ENCODE peak calls at places on chromosome 2, in four cellular contexts. Z is mammary epithelial cell, R is choroid plexus epithelial cell, V is upper lobe of right lung. O is an unnamed sample.

GRCh38 chr2:207816546-207816945 is 46.8 kb upstream of the FZD5 start:
- DNase-seq in Z (no peak), R (no peak), V (no peak), O (no peak)

GRCh38 chr2:206392118-206392517 is 51.2 kb upstream of the ADAM23 start:
- DNase-seq in Z (peak), R (peak), V (no peak), O (peak)

GRCh38 chr2:6639870-6640639 is 225.7 kb downstream of the CMPK2 start:
- DNase-seq in Z (no peak), R (no peak), V (no peak), O (no peak)

GRCh38 chr2:129237966-129238725 is 741.3 kb upstream of the RAB6C start:
- DNase-seq in Z (peak), R (peak), V (no peak), O (peak)

GRCh38 chr2:11583840-11584529 is 50.1 kb downstream of the GREB1 start:
- DNase-seq in Z (peak), R (peak), V (no peak), O (peak)

GRCh38 chr2:168157926-168158325 is 89.5 kb downstream of the STK39 start:
- DNase-seq in Z (no peak), R (no peak), V (no peak), O (no peak)

GRCh38 chr2:98866033-98866432 is 70.0 kb downstream of the CRACDL start:
- DNase-seq in Z (peak), R (no peak), V (no peak), O (no peak)

GRCh38 chr2:61538920-61539559 is 884 bp upstream of the XPO1 start:
- DNase-seq in Z (peak), R (peak), V (no peak), O (no peak)

GRCh38 chr2:209074711-209075110 is 349.1 kb upstream of the MAP2 start:
- DNase-seq in Z (no peak), R (no peak), V (no peak), O (no peak)

GRCh38 chr2:239298126-239298804 is 102.6 kb downstream of the HDAC4 start:
- DNase-seq in Z (no peak), R (no peak), V (no peak), O (no peak)

GRCh38 chr2:959453-959852 is 8.8 kb downstream of the SNTG2 start:
- DNase-seq in Z (no peak), R (no peak), V (no peak), O (no peak)

GRCh38 chr2:152585830-152586484 is 131.3 kb downstream of the PRPF40A start:
- DNase-seq in Z (peak), R (peak), V (no peak), O (peak)

GRCh38 chr2:60678551-60678950 is 77.5 kb upstream of the PAPOLG start:
- DNase-seq in Z (no peak), R (no peak), V (no peak), O (no peak)

GRCh38 chr2:96397756-96398525 is 62.4 kb downstream of the NCAPH start:
- DNase-seq in Z (no peak), R (no peak), V (no peak), O (no peak)

GRCh38 chr2:38215511-38215910 is 139.6 kb upstream of the CYP1B1 start:
- DNase-seq in Z (no peak), R (no peak), V (no peak), O (no peak)

GRCh38 chr2:201949036-201950012 is 84.3 kb upstream of the FZD7 start:
- DNase-seq in Z (no peak), R (no peak), V (no peak), O (no peak)

GRCh38 chr2:58377181-58377580 is 136.1 kb upstream of the FANCL start:
- DNase-seq in Z (no peak), R (no peak), V (no peak), O (no peak)

GRCh38 chr2:186460465-186460864 is 25.6 kb upstream of the ZC3H15 start:
- DNase-seq in Z (no peak), R (peak), V (no peak), O (peak)

GRCh38 chr2:130796280-130796679 is 40.4 kb upstream of the ARHGEF4 start:
- DNase-seq in Z (peak), R (no peak), V (no peak), O (no peak)

GRCh38 chr2:147172493-147173185 is 672.2 kb upstream of the ACVR2A start:
- DNase-seq in Z (peak), R (no peak), V (no peak), O (no peak)

GRCh38 chr2:170707821-170708795 is 7.0 kb upstream of the SP5 start:
- DNase-seq in Z (no peak), R (no peak), V (no peak), O (no peak)

GRCh38 chr2:108305901-108306300 is 17.2 kb downstream of the SULT1C2 start:
- DNase-seq in Z (no peak), R (peak), V (no peak), O (no peak)

GRCh38 chr2:20509766-20510490 is 63.1 kb downstream of the RHOB start:
- DNase-seq in Z (peak), R (peak), V (peak), O (peak)

GRCh38 chr2:217396165-217396564 is 536.3 kb upstream of the TNP1 start:
- DNase-seq in Z (no peak), R (no peak), V (no peak), O (no peak)

GRCh38 chr2:201084863-201085262 is 13.1 kb downstream of the NDUFB3 start:
- DNase-seq in Z (no peak), R (peak), V (no peak), O (no peak)

GRCh38 chr2:239803764-239804111 is 221.4 kb downstream of the NDUFA10 start:
- DNase-seq in Z (no peak), R (no peak), V (no peak), O (no peak)

GRCh38 chr2:46780411-46780800 is 135.2 kb downstream of the MCFD2 start:
- DNase-seq in Z (no peak), R (no peak), V (no peak), O (peak)

GRCh38 chr2:46779447-46779941 is 136.1 kb downstream of the MCFD2 start:
- DNase-seq in Z (peak), R (peak), V (no peak), O (peak)

GRCh38 chr2:46778516-46778915 is 137.1 kb downstream of the MCFD2 start:
- DNase-seq in Z (no peak), R (no peak), V (no peak), O (no peak)

GRCh38 chr2:46781468-46782189 is 134.0 kb downstream of the MCFD2 start:
- DNase-seq in Z (no peak), R (no peak), V (no peak), O (no peak)

GRCh38 chr2:46780801-46781445 is 134.7 kb downstream of the MCFD2 start:
- DNase-seq in Z (no peak), R (peak), V (no peak), O (no peak)
- TF ChIP-seq CTCF in Z (peak), R (no peak), V (no peak), O (no peak)

DNA sequence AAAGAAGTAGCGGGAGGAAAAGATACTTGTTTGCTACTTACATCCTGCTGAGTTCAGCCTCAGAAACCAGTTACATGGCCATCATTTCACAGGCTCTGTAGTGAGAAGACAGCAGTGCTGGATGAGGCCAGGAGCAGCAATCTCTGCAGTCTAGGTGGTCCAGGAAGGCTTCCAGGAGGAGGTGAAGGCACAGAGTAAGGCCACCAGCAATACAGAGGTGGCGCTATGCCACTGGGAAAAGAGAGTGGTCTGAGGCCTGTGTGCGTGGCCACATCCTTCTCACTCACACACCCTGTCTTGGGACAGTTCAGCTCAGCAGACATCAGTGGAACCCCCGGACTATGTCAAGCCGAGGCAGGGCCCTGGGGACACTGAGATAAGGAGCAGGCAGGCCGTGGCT is 162.7 kb downstream of the KLHL29 start:
- DNase-seq in Z (no peak), R (no peak), V (no peak), O (no peak)
- TF ChIP-seq CTCF in Z (no peak), R (no peak), V (no peak), O (no peak)

GRCh38 chr2:73036779-73037165 is 34.7 kb downstream of the SFXN5 start:
- DNase-seq in Z (no peak), R (no peak), V (no peak), O (no peak)

GRCh38 chr2:73037947-73038585 is 33.4 kb downstream of the SFXN5 start:
- DNase-seq in Z (no peak), R (no peak), V (no peak), O (no peak)

GRCh38 chr2:73033766-73034381 is 37.6 kb downstream of the SFXN5 start:
- DNase-seq in Z (no peak), R (no peak), V (no peak), O (no peak)

GRCh38 chr2:73034661-73035374 is 36.7 kb downstream of the SFXN5 start:
- DNase-seq in Z (no peak), R (no peak), V (no peak), O (no peak)

DNA sequence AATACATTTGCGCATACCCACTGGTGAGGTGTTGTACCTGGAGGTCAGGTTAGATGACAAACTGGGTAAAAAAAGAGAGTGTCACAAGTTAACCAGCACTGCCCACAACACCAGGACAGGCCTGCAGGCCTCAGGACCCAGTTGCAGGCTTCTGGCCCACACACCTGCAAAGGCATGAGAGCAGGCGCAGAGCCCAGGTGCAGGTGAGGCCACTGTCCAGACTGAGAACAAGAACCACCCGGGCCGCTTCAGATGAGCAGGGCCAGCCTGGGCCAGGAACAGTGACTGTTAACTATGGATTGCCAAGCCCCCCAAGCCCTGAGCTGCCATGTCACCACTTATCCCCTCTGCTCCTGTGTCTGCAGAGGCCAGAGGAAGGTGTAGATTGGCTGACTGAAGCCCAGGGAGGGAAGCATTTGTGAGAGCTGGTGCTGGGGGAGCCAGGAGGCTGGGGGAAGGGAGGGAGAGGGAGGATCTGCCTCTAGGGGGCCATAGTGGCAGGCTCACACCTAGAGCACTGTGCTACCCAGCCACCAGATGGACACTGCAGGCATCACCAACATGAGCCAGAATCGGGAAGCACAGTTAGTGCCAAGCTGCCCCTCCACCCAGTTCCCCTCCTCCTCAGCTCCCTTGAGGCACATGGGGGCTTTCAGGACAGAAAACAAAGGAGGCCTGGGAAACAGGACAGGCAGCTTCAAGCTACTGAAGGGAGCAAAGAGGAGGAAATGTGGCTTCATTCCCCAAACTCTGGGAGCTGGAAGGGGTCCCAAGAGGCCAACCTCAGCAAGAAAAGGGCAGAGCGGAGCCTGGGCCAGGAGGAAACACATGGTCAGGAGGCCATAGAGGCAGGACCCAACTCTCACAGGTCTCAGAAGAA is 35.4 kb downstream of the SFXN5 start:
- DNase-seq in Z (no peak), R (no peak), V (no peak), O (no peak)
- TF ChIP-seq CTCF in Z (no peak), R (peak), V (no peak), O (no peak)

GRCh38 chr2:112259509-112260294 is 4.9 kb upstream of the ZC3H8 start:
- DNase-seq in Z (peak), R (peak), V (peak), O (peak)
- TF ChIP-seq CTCF in Z (peak), R (peak), V (peak), O (peak)

GRCh38 chr2:237743561-237744269 is 54.9 kb upstream of the RBM44 start:
- DNase-seq in Z (peak), R (peak), V (no peak), O (peak)
- TF ChIP-seq CTCF in Z (no peak), R (peak), V (no peak), O (no peak)

DNA sequence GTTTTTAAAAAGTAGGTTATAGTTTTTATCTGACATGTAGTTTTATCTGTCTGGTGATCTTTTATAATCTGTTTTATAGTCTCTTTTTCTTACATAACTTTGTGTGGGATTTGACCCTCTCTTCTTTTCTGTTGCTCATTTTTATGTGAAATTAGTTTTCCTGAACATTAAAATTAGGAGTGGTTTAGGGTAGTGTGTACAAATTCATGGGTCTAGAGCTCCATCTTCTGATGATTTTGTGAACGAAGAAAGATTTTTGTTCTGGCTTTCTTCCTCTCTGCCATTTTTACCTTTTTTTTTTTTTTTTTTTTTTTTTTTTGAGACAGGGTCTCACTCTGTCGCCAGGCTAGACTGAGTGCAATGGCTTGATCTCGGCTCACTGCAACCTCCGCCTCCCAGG is 46.6 kb downstream of the SLC30A6 start:
- DNase-seq in Z (no peak), R (peak), V (no peak), O (no peak)
- TF ChIP-seq CTCF in Z (no peak), R (no peak), V (no peak), O (no peak)

DNA sequence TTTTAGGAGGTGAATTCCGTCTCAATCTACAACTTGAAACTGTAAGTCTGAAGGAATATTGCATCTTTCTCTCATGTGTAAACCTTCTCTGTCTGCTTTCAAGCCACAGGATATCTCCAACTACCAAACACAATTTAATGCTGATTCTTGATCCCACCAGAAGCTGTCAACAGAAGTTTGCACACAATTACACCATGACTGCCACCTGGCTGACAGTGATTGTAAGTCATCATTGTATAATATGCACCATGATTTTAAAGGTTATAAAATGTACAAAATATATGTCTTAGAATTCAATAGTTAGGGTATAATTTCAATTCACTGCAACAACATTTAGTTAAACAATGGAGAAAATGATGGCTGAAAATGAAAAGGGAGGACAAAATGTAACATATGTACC is 18.4 kb downstream of the PREPL start:
- DNase-seq in Z (no peak), R (peak), V (no peak), O (peak)
- TF ChIP-seq CTCF in Z (peak), R (peak), V (peak), O (peak)

DNA sequence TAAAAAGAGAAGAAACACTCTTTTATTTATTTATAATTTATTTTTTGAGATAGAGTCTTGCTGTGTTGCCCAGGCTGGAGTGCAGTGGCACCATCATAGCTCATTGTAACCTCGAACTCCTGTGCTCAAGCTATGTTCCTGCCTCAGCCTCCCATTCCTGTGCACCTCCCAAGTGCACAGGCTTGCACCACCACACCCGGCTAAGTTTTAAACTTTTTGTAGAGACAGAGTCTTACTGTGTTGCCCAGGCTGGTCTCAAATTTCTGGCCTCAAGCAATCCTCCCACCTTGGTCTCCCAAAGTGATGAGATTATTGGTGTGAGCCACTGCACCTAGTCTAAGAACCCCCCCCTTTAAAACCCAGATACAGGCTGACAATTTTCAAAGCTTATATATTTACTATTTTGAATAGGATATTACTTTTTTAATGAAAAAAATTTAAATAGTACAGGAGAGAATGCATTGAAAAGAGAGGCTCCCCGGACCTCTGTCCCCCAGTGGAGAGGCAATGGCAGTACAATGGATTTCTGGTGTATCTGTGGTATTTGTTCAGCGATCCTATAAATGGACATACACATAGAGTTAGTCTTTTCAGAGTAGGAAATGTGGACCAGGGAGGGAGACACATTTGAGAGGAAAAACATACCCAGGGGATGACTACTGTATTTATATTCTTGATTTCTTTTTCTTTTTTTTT is 48.1 kb upstream of the CNOT11 start:
- DNase-seq in Z (no peak), R (peak), V (no peak), O (no peak)
- TF ChIP-seq CTCF in Z (peak), R (peak), V (peak), O (no peak)

GRCh38 chr2:195677290-195677689 is 20.3 kb downstream of the SLC39A10 start:
- DNase-seq in Z (no peak), R (no peak), V (no peak), O (no peak)

GRCh38 chr2:195674491-195675226 is 17.6 kb downstream of the SLC39A10 start:
- DNase-seq in Z (peak), R (peak), V (no peak), O (no peak)

GRCh38 chr2:195671563-195671962 is 14.5 kb downstream of the SLC39A10 start:
- DNase-seq in Z (no peak), R (no peak), V (no peak), O (no peak)

GRCh38 chr2:195675783-195676427 is 18.9 kb downstream of the SLC39A10 start:
- DNase-seq in Z (no peak), R (peak), V (no peak), O (no peak)

DNA sequence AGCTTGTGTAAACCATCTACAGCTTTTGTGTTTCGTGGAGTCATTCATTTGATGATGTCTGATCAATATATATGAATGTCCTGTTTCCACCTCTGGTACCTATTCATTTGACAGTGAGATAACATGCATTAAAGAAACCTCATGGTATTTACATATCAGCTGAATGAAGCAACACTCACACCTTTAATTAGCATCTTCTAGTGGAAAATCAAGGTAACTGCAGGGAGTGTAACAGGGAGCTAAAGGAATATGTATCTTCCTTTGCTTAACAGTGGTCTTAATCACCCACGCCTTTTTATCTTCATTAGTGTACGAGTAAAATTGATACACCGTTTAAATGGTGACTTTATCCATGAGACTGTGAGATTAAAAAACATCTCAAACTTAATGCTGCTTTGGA is 15.6 kb downstream of the SLC39A10 start:
- DNase-seq in Z (no peak), R (no peak), V (no peak), O (peak)
- TF ChIP-seq CTCF in Z (peak), R (no peak), V (no peak), O (peak)

DNA sequence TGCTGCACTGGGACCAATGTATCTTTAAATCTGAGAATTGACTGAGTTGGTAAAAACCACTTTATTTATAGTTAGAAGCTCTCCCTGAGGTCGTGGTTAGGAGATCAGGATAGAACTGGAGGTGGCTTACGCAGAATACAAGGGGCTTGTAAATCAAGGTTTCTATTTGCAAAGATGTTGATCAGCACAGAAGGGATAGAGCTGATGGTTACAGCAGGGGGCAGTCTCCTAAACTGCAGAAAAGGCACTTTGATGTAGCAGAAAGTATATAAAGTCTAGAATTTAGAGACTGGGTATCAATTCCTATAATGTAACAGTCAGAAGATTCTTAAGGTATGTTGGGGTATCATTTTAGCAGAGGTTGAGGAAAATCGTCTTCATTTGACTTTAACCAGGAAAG is 25.2 kb upstream of the ACVR1 start:
- DNase-seq in Z (no peak), R (no peak), V (no peak), O (no peak)
- TF ChIP-seq CTCF in Z (peak), R (peak), V (peak), O (no peak)